ENCODE peak calls at places on chromosomes 13 and 19, in ten cellular contexts. One of them, this sample, is unnamed.

GRCh38 chr19:33293255-33294057 is 8.9 kb downstream of the CEBPA start:
- DNase-seq in colonic mucosa: peak
- DNase-seq in ascending aorta: no peak
- DNase-seq in GM04504: peak
- DNase-seq in GM04503: peak
- DNase-seq in activated CD4-positive, alpha-beta T cell treated with anti-CD3 and anti-CD28 coated beads, Interleukin-2, amount 50 U/mL, for 24 hours: no peak
- DNase-seq in hypothalamus: no peak
- DNase-seq in CD8-positive, alpha-beta T cell: no peak
- DNase-seq in left ventricle myocardium inferior: no peak
- DNase-seq in germinal center: no peak
- DNase-seq in this sample: no peak

GRCh38 chr19:52554216-52554971 is 15.7 kb upstream of the ZNF701 start:
- DNase-seq in ascending aorta: no peak
- DNase-seq in CD8-positive, alpha-beta T cell: no peak
- DNase-seq in hypothalamus: no peak
- DNase-seq in activated CD4-positive, alpha-beta T cell treated with anti-CD3 and anti-CD28 coated beads, Interleukin-2, amount 50 U/mL, for 24 hours: no peak
- DNase-seq in GM04503: no peak
- DNase-seq in left ventricle myocardium inferior: no peak
- DNase-seq in GM04504: no peak
- DNase-seq in germinal center: no peak
- DNase-seq in colonic mucosa: no peak
- DNase-seq in this sample: no peak

GRCh38 chr19:31226536-31226935 is 122.7 kb downstream of the TSHZ3 start:
- DNase-seq in GM04504: peak
- DNase-seq in ascending aorta: no peak
- DNase-seq in CD8-positive, alpha-beta T cell: no peak
- DNase-seq in GM04503: no peak
- DNase-seq in activated CD4-positive, alpha-beta T cell treated with anti-CD3 and anti-CD28 coated beads, Interleukin-2, amount 50 U/mL, for 24 hours: no peak
- DNase-seq in colonic mucosa: no peak
- DNase-seq in left ventricle myocardium inferior: no peak
- DNase-seq in germinal center: no peak
- DNase-seq in hypothalamus: no peak
- DNase-seq in this sample: no peak

GRCh38 chr13:80074143-80074752 is 266.7 kb downstream of the SPRY2 start:
- DNase-seq in left ventricle myocardium inferior: no peak
- DNase-seq in ascending aorta: no peak
- DNase-seq in germinal center: no peak
- DNase-seq in GM04503: no peak
- DNase-seq in CD8-positive, alpha-beta T cell: no peak
- DNase-seq in activated CD4-positive, alpha-beta T cell treated with anti-CD3 and anti-CD28 coated beads, Interleukin-2, amount 50 U/mL, for 24 hours: no peak
- DNase-seq in hypothalamus: no peak
- DNase-seq in colonic mucosa: no peak
- DNase-seq in GM04504: no peak
- DNase-seq in this sample: no peak

GRCh38 chr13:27005556-27005955 is 166.1 kb downstream of the USP12 start:
- DNase-seq in activated CD4-positive, alpha-beta T cell treated with anti-CD3 and anti-CD28 coated beads, Interleukin-2, amount 50 U/mL, for 24 hours: no peak
- DNase-seq in GM04503: no peak
- DNase-seq in CD8-positive, alpha-beta T cell: no peak
- DNase-seq in ascending aorta: peak
- DNase-seq in colonic mucosa: no peak
- DNase-seq in GM04504: no peak
- DNase-seq in hypothalamus: peak
- DNase-seq in left ventricle myocardium inferior: no peak
- DNase-seq in germinal center: no peak
- DNase-seq in this sample: no peak

GRCh38 chr13:38223093-38223492 is 126.6 kb upstream of the UFM1 start:
- DNase-seq in left ventricle myocardium inferior: no peak
- DNase-seq in ascending aorta: no peak
- DNase-seq in germinal center: no peak
- DNase-seq in colonic mucosa: no peak
- DNase-seq in activated CD4-positive, alpha-beta T cell treated with anti-CD3 and anti-CD28 coated beads, Interleukin-2, amount 50 U/mL, for 24 hours: no peak
- DNase-seq in GM04503: no peak
- DNase-seq in hypothalamus: no peak
- DNase-seq in CD8-positive, alpha-beta T cell: no peak
- DNase-seq in GM04504: peak
- DNase-seq in this sample: no peak

GRCh38 chr19:53103903-53104203 is 631 bp upstream of the ZNF160 start:
- DNase-seq in left ventricle myocardium inferior: no peak
- DNase-seq in ascending aorta: no peak
- DNase-seq in colonic mucosa: no peak
- DNase-seq in GM04504: no peak
- DNase-seq in CD8-positive, alpha-beta T cell: no peak
- DNase-seq in GM04503: no peak
- DNase-seq in hypothalamus: no peak
- DNase-seq in activated CD4-positive, alpha-beta T cell treated with anti-CD3 and anti-CD28 coated beads, Interleukin-2, amount 50 U/mL, for 24 hours: no peak
- DNase-seq in germinal center: no peak
- DNase-seq in this sample: no peak

GRCh38 chr13:51995677-51996551 is 15.3 kb downstream of the ATP7B start:
- DNase-seq in ascending aorta: no peak
- DNase-seq in activated CD4-positive, alpha-beta T cell treated with anti-CD3 and anti-CD28 coated beads, Interleukin-2, amount 50 U/mL, for 24 hours: no peak
- DNase-seq in colonic mucosa: peak
- DNase-seq in GM04504: no peak
- DNase-seq in hypothalamus: no peak
- DNase-seq in CD8-positive, alpha-beta T cell: no peak
- DNase-seq in GM04503: peak
- DNase-seq in left ventricle myocardium inferior: peak
- DNase-seq in germinal center: no peak
- DNase-seq in this sample: no peak

GRCh38 chr19:38375748-38376147 is 1.4 kb downstream of the PSMD8 start:
- DNase-seq in GM04504: no peak
- DNase-seq in GM04503: no peak
- DNase-seq in activated CD4-positive, alpha-beta T cell treated with anti-CD3 and anti-CD28 coated beads, Interleukin-2, amount 50 U/mL, for 24 hours: no peak
- DNase-seq in germinal center: no peak
- DNase-seq in left ventricle myocardium inferior: peak
- DNase-seq in CD8-positive, alpha-beta T cell: no peak
- DNase-seq in hypothalamus: no peak
- DNase-seq in ascending aorta: no peak
- DNase-seq in colonic mucosa: no peak
- DNase-seq in this sample: no peak

GRCh38 chr19:39199025-39199424 is 2.3 kb downstream of the NCCRP1 start:
- DNase-seq in hypothalamus: peak
- DNase-seq in germinal center: no peak
- DNase-seq in ascending aorta: no peak
- DNase-seq in GM04503: no peak
- DNase-seq in GM04504: peak
- DNase-seq in colonic mucosa: no peak
- DNase-seq in activated CD4-positive, alpha-beta T cell treated with anti-CD3 and anti-CD28 coated beads, Interleukin-2, amount 50 U/mL, for 24 hours: no peak
- DNase-seq in left ventricle myocardium inferior: no peak
- DNase-seq in CD8-positive, alpha-beta T cell: no peak
- DNase-seq in this sample: no peak

GRCh38 chr13:98349731-98350305 is 172.7 kb upstream of the RNF113B start:
- DNase-seq in ascending aorta: no peak
- DNase-seq in CD8-positive, alpha-beta T cell: no peak
- DNase-seq in GM04503: no peak
- DNase-seq in GM04504: no peak
- DNase-seq in germinal center: no peak
- DNase-seq in colonic mucosa: no peak
- DNase-seq in hypothalamus: no peak
- DNase-seq in activated CD4-positive, alpha-beta T cell treated with anti-CD3 and anti-CD28 coated beads, Interleukin-2, amount 50 U/mL, for 24 hours: no peak
- DNase-seq in left ventricle myocardium inferior: no peak
- DNase-seq in this sample: no peak